ENCODE peak calls at places on chromosomes 12 and 14, in nine cellular contexts. U is neural progenitor cell, J is body of pancreas, A is transverse colon, R is osteoblast, F is ovary, C is left ventricle myocardium inferior, X is heart left ventricle, K is MM.1S. O is an unnamed sample.
A peak's percentile ranks its signal among the peaks of the same experiment; 100 is the strongest.

GRCh38 chr12:124518051-124518932 is 49.1 kb downstream of the NCOR2 start:
- DNase-seq in A (peak; percentile 97), F (peak; percentile 100), R (peak; percentile 99), X (peak; percentile 97), K (no peak), J (peak; percentile 99), U (peak; percentile 77), C (peak; percentile 99), O (peak; percentile 99)

GRCh38 chr14:33512201-33512600 is 438.7 kb downstream of the EGLN3 start:
- DNase-seq in J (no peak), X (no peak), R (no peak), A (no peak), K (no peak), C (no peak), F (no peak), U (no peak), O (no peak)

GRCh38 chr14:49966304-49966809 is 73.5 kb downstream of the ARF6 start:
- DNase-seq in K (no peak), X (no peak), U (peak; percentile 35), A (peak; percentile 76), C (no peak), J (peak; percentile 68), F (no peak), R (peak; percentile 11), O (no peak)

GRCh38 chr12:31353730-31354708 is 28.1 kb upstream of the SINHCAF start:
- DNase-seq in J (no peak), A (no peak), F (no peak), R (peak; percentile 2), X (no peak), K (no peak), U (peak; percentile 86), C (no peak), O (no peak)

GRCh38 chr14:69241577-69241976 is 18.4 kb upstream of the GALNT16 start:
- DNase-seq in F (no peak), K (no peak), X (no peak), A (no peak), J (no peak), R (no peak), U (no peak), C (no peak), O (no peak)

GRCh38 chr12:92927436-92928116 is 1.5 kb downstream of the EEA1 start:
- DNase-seq in F (no peak), R (peak; percentile 90), J (no peak), U (peak; percentile 45), X (no peak), K (peak; percentile 53), A (no peak), C (no peak), O (no peak)

GRCh38 chr14:60169722-60170121 is 4.5 kb upstream of the DHRS7 start:
- DNase-seq in F (no peak), R (no peak), J (no peak), A (no peak), U (no peak), C (no peak), X (no peak), K (no peak), O (no peak)

GRCh38 chr14:67405771-67406170 is 6.2 kb downstream of the PLEK2 start:
- DNase-seq in C (no peak), R (no peak), F (no peak), K (no peak), J (no peak), X (no peak), U (no peak), A (no peak), O (no peak)

GRCh38 chr14:94001501-94002396 is 4.6 kb downstream of the CCDC197 start:
- DNase-seq in F (peak; percentile 57), C (peak; percentile 37), A (peak; percentile 59), U (peak; percentile 84), J (peak; percentile 65), R (peak; percentile 96), X (peak; percentile 52), K (peak; percentile 50), O (no peak)

GRCh38 chr12:128245106-128245505 is 21.9 kb upstream of the TMEM132C start:
- DNase-seq in X (no peak), C (no peak), K (no peak), J (no peak), U (no peak), A (no peak), R (no peak), F (no peak), O (no peak)

GRCh38 chr12:64268409-64268808 is 46.3 kb upstream of the KICS2 start:
- DNase-seq in X (no peak), A (no peak), K (no peak), C (no peak), F (no peak), J (no peak), R (no peak), U (no peak), O (no peak)
- H3K27ac ChIP-seq in X (no peak overlapping the region), A (no peak overlapping the region), K (no peak overlapping the region), C (no peak overlapping the region), F (no peak overlapping the region), J (no peak overlapping the region), R (no peak overlapping the region), U (no peak overlapping the region), O (no peak overlapping the region)

GRCh38 chr12:89504560-89505346 is 19.8 kb downstream of the GALNT4 start:
- DNase-seq in A (no peak), K (no peak), U (no peak), J (no peak), R (no peak), X (no peak), F (no peak), C (no peak), O (no peak)
- TF ChIP-seq CTCF in A (no peak), K (no peak), U (no peak), J (no peak), R (no peak), X (no peak), F (no peak), C (no peak), O (no peak)

DNA sequence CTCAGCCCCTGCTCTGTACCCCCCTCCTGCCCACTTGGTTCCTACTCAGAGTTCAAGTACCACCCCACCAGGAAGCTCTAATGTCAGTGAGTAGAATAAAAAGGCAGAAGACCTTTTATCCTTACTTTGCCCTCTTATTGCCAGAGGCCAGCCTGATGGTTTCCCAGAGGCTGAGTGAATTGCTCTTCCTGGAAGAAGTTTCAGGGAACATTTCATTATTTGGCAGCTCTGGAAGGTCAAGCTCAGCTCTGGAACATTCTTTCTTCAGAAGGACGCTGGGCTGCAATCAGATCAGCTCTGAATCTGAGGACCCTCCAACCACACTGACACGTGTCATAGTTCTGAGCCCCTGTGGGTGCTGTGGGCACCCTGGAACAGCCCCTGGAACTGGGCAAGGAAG is 188.9 kb downstream of the ETV6 start:
- DNase-seq in X (no peak), C (no peak), J (no peak), K (no peak), R (no peak), A (no peak), F (no peak), U (no peak), O (no peak)
- H3K4me1 ChIP-seq in X (no peaks in the 10 kb centered on the region), C (peaks cover 71% of the 10 kb centered on the region), J (peaks cover 55% of the 10 kb centered on the region), K (peaks cover 33% of the 10 kb centered on the region), R (peaks cover 31% of the 10 kb centered on the region), A (peaks cover 96% of the 10 kb centered on the region), F (peaks cover 13% of the 10 kb centered on the region), U (no peaks in the 10 kb centered on the region), O (peaks cover 37% of the 10 kb centered on the region)

GRCh38 chr14:35302211-35302528 is 10.0 kb downstream of the PSMA6 start:
- DNase-seq in C (no peak), F (no peak), U (no peak), A (no peak), K (no peak), J (no peak), X (no peak), R (no peak), O (no peak)
- H3K27ac ChIP-seq in C (peak overlapping the region; percentile 74), F (no peak overlapping the region), U (no peak overlapping the region), A (no peak overlapping the region), K (peak overlapping the region; percentile 58), J (no peak overlapping the region), X (no peak overlapping the region), R (no peak overlapping the region), O (no peak overlapping the region)

GRCh38 chr14:103103461-103104388 is 9.2 kb downstream of the EXOC3L4 start:
- DNase-seq in K (no peak), J (peak; percentile 71), C (peak; percentile 64), A (peak; percentile 84), R (peak; percentile 95), X (no peak), F (peak; percentile 66), U (no peak), O (no peak)
- TF ChIP-seq CTCF in K (no peak), J (no peak), C (peak; percentile 28), A (peak; percentile 16), R (no peak), X (no peak), F (no peak), U (no peak), O (no peak)